ENCODE peak calls at places on chromosomes 3 and 15, in nine cellular contexts. One of them, this sample, is unnamed.

GRCh38 chr3:128794788-128795649 is 69.0 kb downstream of the RAB7A start:
- DNase-seq in stimulated activated CD8-positive, alpha-beta memory T cell treated with anti-CD3 and anti-CD28 coated beads, Interleukin-4, amount 100 ng/mL, for 24 hours: peak
- DNase-seq in hepatocyte: peak
- DNase-seq in COR-L47: peak
- DNase-seq in T-cell: peak
- DNase-seq in heart right ventricle: no peak
- DNase-seq in suprapubic skin: no peak
- DNase-seq in dorsolateral prefrontal cortex: peak
- DNase-seq in stimulated activated effector memory CD8-positive, alpha-beta T cell treated with anti-CD3 and anti-CD28 coated beads, Interleukin-12 subunit alpha, Interleukin-12 subunit beta, amount 100 ng/mL, for 72 hours: peak
- DNase-seq in this sample: peak

GRCh38 chr3:33218446-33219174 is at the start of gene SUSD5:
- DNase-seq in stimulated activated CD8-positive, alpha-beta memory T cell treated with anti-CD3 and anti-CD28 coated beads, Interleukin-4, amount 100 ng/mL, for 24 hours: no peak
- DNase-seq in hepatocyte: peak
- DNase-seq in COR-L47: peak
- DNase-seq in T-cell: no peak
- DNase-seq in heart right ventricle: peak
- DNase-seq in suprapubic skin: no peak
- DNase-seq in dorsolateral prefrontal cortex: no peak
- DNase-seq in stimulated activated effector memory CD8-positive, alpha-beta T cell treated with anti-CD3 and anti-CD28 coated beads, Interleukin-12 subunit alpha, Interleukin-12 subunit beta, amount 100 ng/mL, for 72 hours: no peak
- DNase-seq in this sample: peak

GRCh38 chr3:28576590-28577220 is 228.1 kb upstream of the AZI2 start:
- DNase-seq in stimulated activated CD8-positive, alpha-beta memory T cell treated with anti-CD3 and anti-CD28 coated beads, Interleukin-4, amount 100 ng/mL, for 24 hours: no peak
- DNase-seq in hepatocyte: no peak
- DNase-seq in COR-L47: no peak
- DNase-seq in T-cell: no peak
- DNase-seq in heart right ventricle: no peak
- DNase-seq in suprapubic skin: no peak
- DNase-seq in dorsolateral prefrontal cortex: no peak
- DNase-seq in stimulated activated effector memory CD8-positive, alpha-beta T cell treated with anti-CD3 and anti-CD28 coated beads, Interleukin-12 subunit alpha, Interleukin-12 subunit beta, amount 100 ng/mL, for 72 hours: no peak
- DNase-seq in this sample: peak

GRCh38 chr3:61841111-61841845 is 279.9 kb downstream of the PTPRG start:
- DNase-seq in stimulated activated CD8-positive, alpha-beta memory T cell treated with anti-CD3 and anti-CD28 coated beads, Interleukin-4, amount 100 ng/mL, for 24 hours: no peak
- DNase-seq in hepatocyte: no peak
- DNase-seq in COR-L47: no peak
- DNase-seq in T-cell: no peak
- DNase-seq in heart right ventricle: no peak
- DNase-seq in suprapubic skin: no peak
- DNase-seq in dorsolateral prefrontal cortex: no peak
- DNase-seq in stimulated activated effector memory CD8-positive, alpha-beta T cell treated with anti-CD3 and anti-CD28 coated beads, Interleukin-12 subunit alpha, Interleukin-12 subunit beta, amount 100 ng/mL, for 72 hours: no peak
- DNase-seq in this sample: no peak

GRCh38 chr3:126983276-126983652 is 349 bp downstream of the PLXNA1 start:
- DNase-seq in stimulated activated CD8-positive, alpha-beta memory T cell treated with anti-CD3 and anti-CD28 coated beads, Interleukin-4, amount 100 ng/mL, for 24 hours: no peak
- DNase-seq in hepatocyte: peak
- DNase-seq in COR-L47: no peak
- DNase-seq in T-cell: no peak
- DNase-seq in heart right ventricle: peak
- DNase-seq in suprapubic skin: no peak
- DNase-seq in dorsolateral prefrontal cortex: no peak
- DNase-seq in stimulated activated effector memory CD8-positive, alpha-beta T cell treated with anti-CD3 and anti-CD28 coated beads, Interleukin-12 subunit alpha, Interleukin-12 subunit beta, amount 100 ng/mL, for 72 hours: no peak
- DNase-seq in this sample: peak

GRCh38 chr15:47013446-47013845 is 703.9 kb upstream of the SEMA6D start:
- DNase-seq in stimulated activated CD8-positive, alpha-beta memory T cell treated with anti-CD3 and anti-CD28 coated beads, Interleukin-4, amount 100 ng/mL, for 24 hours: no peak
- DNase-seq in hepatocyte: no peak
- DNase-seq in COR-L47: no peak
- DNase-seq in T-cell: no peak
- DNase-seq in heart right ventricle: no peak
- DNase-seq in suprapubic skin: no peak
- DNase-seq in dorsolateral prefrontal cortex: no peak
- DNase-seq in stimulated activated effector memory CD8-positive, alpha-beta T cell treated with anti-CD3 and anti-CD28 coated beads, Interleukin-12 subunit alpha, Interleukin-12 subunit beta, amount 100 ng/mL, for 72 hours: no peak
- DNase-seq in this sample: no peak

GRCh38 chr15:25251700-25252390 is 187.0 kb downstream of the UBE3A start:
- DNase-seq in stimulated activated CD8-positive, alpha-beta memory T cell treated with anti-CD3 and anti-CD28 coated beads, Interleukin-4, amount 100 ng/mL, for 24 hours: no peak
- DNase-seq in hepatocyte: peak
- DNase-seq in COR-L47: no peak
- DNase-seq in T-cell: no peak
- DNase-seq in heart right ventricle: no peak
- DNase-seq in suprapubic skin: peak
- DNase-seq in dorsolateral prefrontal cortex: no peak
- DNase-seq in stimulated activated effector memory CD8-positive, alpha-beta T cell treated with anti-CD3 and anti-CD28 coated beads, Interleukin-12 subunit alpha, Interleukin-12 subunit beta, amount 100 ng/mL, for 72 hours: no peak
- DNase-seq in this sample: no peak

GRCh38 chr3:39386331-39386730 is 3.2 kb downstream of the SLC25A38 start:
- DNase-seq in stimulated activated CD8-positive, alpha-beta memory T cell treated with anti-CD3 and anti-CD28 coated beads, Interleukin-4, amount 100 ng/mL, for 24 hours: no peak
- DNase-seq in hepatocyte: no peak
- DNase-seq in COR-L47: no peak
- DNase-seq in T-cell: no peak
- DNase-seq in heart right ventricle: no peak
- DNase-seq in suprapubic skin: no peak
- DNase-seq in dorsolateral prefrontal cortex: no peak
- DNase-seq in stimulated activated effector memory CD8-positive, alpha-beta T cell treated with anti-CD3 and anti-CD28 coated beads, Interleukin-12 subunit alpha, Interleukin-12 subunit beta, amount 100 ng/mL, for 72 hours: no peak
- DNase-seq in this sample: no peak

GRCh38 chr3:41430886-41431285 is 231.6 kb downstream of the CTNNB1 start:
- DNase-seq in stimulated activated CD8-positive, alpha-beta memory T cell treated with anti-CD3 and anti-CD28 coated beads, Interleukin-4, amount 100 ng/mL, for 24 hours: no peak
- DNase-seq in hepatocyte: no peak
- DNase-seq in COR-L47: no peak
- DNase-seq in T-cell: no peak
- DNase-seq in heart right ventricle: no peak
- DNase-seq in suprapubic skin: no peak
- DNase-seq in dorsolateral prefrontal cortex: no peak
- DNase-seq in stimulated activated effector memory CD8-positive, alpha-beta T cell treated with anti-CD3 and anti-CD28 coated beads, Interleukin-12 subunit alpha, Interleukin-12 subunit beta, amount 100 ng/mL, for 72 hours: no peak
- DNase-seq in this sample: no peak

GRCh38 chr3:30587876-30588275 is 18.5 kb upstream of the TGFBR2 start:
- DNase-seq in stimulated activated CD8-positive, alpha-beta memory T cell treated with anti-CD3 and anti-CD28 coated beads, Interleukin-4, amount 100 ng/mL, for 24 hours: no peak
- DNase-seq in hepatocyte: no peak
- DNase-seq in COR-L47: no peak
- DNase-seq in T-cell: no peak
- DNase-seq in heart right ventricle: no peak
- DNase-seq in suprapubic skin: no peak
- DNase-seq in dorsolateral prefrontal cortex: no peak
- DNase-seq in stimulated activated effector memory CD8-positive, alpha-beta T cell treated with anti-CD3 and anti-CD28 coated beads, Interleukin-12 subunit alpha, Interleukin-12 subunit beta, amount 100 ng/mL, for 72 hours: no peak
- DNase-seq in this sample: no peak

GRCh38 chr3:124318014-124318413 is 326.1 kb upstream of the ROPN1 start:
- DNase-seq in stimulated activated CD8-positive, alpha-beta memory T cell treated with anti-CD3 and anti-CD28 coated beads, Interleukin-4, amount 100 ng/mL, for 24 hours: no peak
- DNase-seq in hepatocyte: no peak
- DNase-seq in COR-L47: no peak
- DNase-seq in T-cell: no peak
- DNase-seq in heart right ventricle: no peak
- DNase-seq in suprapubic skin: no peak
- DNase-seq in dorsolateral prefrontal cortex: peak
- DNase-seq in stimulated activated effector memory CD8-positive, alpha-beta T cell treated with anti-CD3 and anti-CD28 coated beads, Interleukin-12 subunit alpha, Interleukin-12 subunit beta, amount 100 ng/mL, for 72 hours: no peak
- DNase-seq in this sample: peak

GRCh38 chr3:156739976-156740375 is 65.6 kb downstream of the TIPARP start:
- DNase-seq in stimulated activated CD8-positive, alpha-beta memory T cell treated with anti-CD3 and anti-CD28 coated beads, Interleukin-4, amount 100 ng/mL, for 24 hours: no peak
- DNase-seq in hepatocyte: no peak
- DNase-seq in COR-L47: no peak
- DNase-seq in T-cell: no peak
- DNase-seq in heart right ventricle: no peak
- DNase-seq in suprapubic skin: no peak
- DNase-seq in dorsolateral prefrontal cortex: no peak
- DNase-seq in stimulated activated effector memory CD8-positive, alpha-beta T cell treated with anti-CD3 and anti-CD28 coated beads, Interleukin-12 subunit alpha, Interleukin-12 subunit beta, amount 100 ng/mL, for 72 hours: no peak
- DNase-seq in this sample: no peak

GRCh38 chr3:134300520-134300919 is 49.9 kb upstream of the RYK start:
- DNase-seq in stimulated activated CD8-positive, alpha-beta memory T cell treated with anti-CD3 and anti-CD28 coated beads, Interleukin-4, amount 100 ng/mL, for 24 hours: no peak
- DNase-seq in hepatocyte: no peak
- DNase-seq in COR-L47: peak
- DNase-seq in T-cell: no peak
- DNase-seq in heart right ventricle: peak
- DNase-seq in suprapubic skin: no peak
- DNase-seq in dorsolateral prefrontal cortex: no peak
- DNase-seq in stimulated activated effector memory CD8-positive, alpha-beta T cell treated with anti-CD3 and anti-CD28 coated beads, Interleukin-12 subunit alpha, Interleukin-12 subunit beta, amount 100 ng/mL, for 72 hours: no peak
- DNase-seq in this sample: no peak

GRCh38 chr3:183298708-183299153 is 45.7 kb downstream of the B3GNT5 start:
- DNase-seq in stimulated activated CD8-positive, alpha-beta memory T cell treated with anti-CD3 and anti-CD28 coated beads, Interleukin-4, amount 100 ng/mL, for 24 hours: no peak
- DNase-seq in hepatocyte: peak
- DNase-seq in COR-L47: peak
- DNase-seq in T-cell: peak
- DNase-seq in heart right ventricle: peak
- DNase-seq in suprapubic skin: peak
- DNase-seq in dorsolateral prefrontal cortex: no peak
- DNase-seq in stimulated activated effector memory CD8-positive, alpha-beta T cell treated with anti-CD3 and anti-CD28 coated beads, Interleukin-12 subunit alpha, Interleukin-12 subunit beta, amount 100 ng/mL, for 72 hours: no peak
- DNase-seq in this sample: peak

GRCh38 chr3:27387625-27388024 is 18.4 kb upstream of the NEK10 start:
- DNase-seq in stimulated activated CD8-positive, alpha-beta memory T cell treated with anti-CD3 and anti-CD28 coated beads, Interleukin-4, amount 100 ng/mL, for 24 hours: no peak
- DNase-seq in hepatocyte: no peak
- DNase-seq in COR-L47: no peak
- DNase-seq in T-cell: no peak
- DNase-seq in heart right ventricle: no peak
- DNase-seq in suprapubic skin: no peak
- DNase-seq in dorsolateral prefrontal cortex: no peak
- DNase-seq in stimulated activated effector memory CD8-positive, alpha-beta T cell treated with anti-CD3 and anti-CD28 coated beads, Interleukin-12 subunit alpha, Interleukin-12 subunit beta, amount 100 ng/mL, for 72 hours: no peak
- DNase-seq in this sample: no peak

GRCh38 chr15:51652084-51652668 is 29.1 kb upstream of the SCG3 start:
- DNase-seq in stimulated activated CD8-positive, alpha-beta memory T cell treated with anti-CD3 and anti-CD28 coated beads, Interleukin-4, amount 100 ng/mL, for 24 hours: no peak
- DNase-seq in hepatocyte: no peak
- DNase-seq in COR-L47: no peak
- DNase-seq in T-cell: no peak
- DNase-seq in heart right ventricle: no peak
- DNase-seq in suprapubic skin: no peak
- DNase-seq in dorsolateral prefrontal cortex: no peak
- DNase-seq in stimulated activated effector memory CD8-positive, alpha-beta T cell treated with anti-CD3 and anti-CD28 coated beads, Interleukin-12 subunit alpha, Interleukin-12 subunit beta, amount 100 ng/mL, for 72 hours: no peak
- DNase-seq in this sample: no peak

GRCh38 chr15:34360298-34360697 is 6.7 kb downstream of the LPCAT4 start:
- DNase-seq in stimulated activated CD8-positive, alpha-beta memory T cell treated with anti-CD3 and anti-CD28 coated beads, Interleukin-4, amount 100 ng/mL, for 24 hours: no peak
- DNase-seq in hepatocyte: peak
- DNase-seq in COR-L47: no peak
- DNase-seq in T-cell: no peak
- DNase-seq in heart right ventricle: no peak
- DNase-seq in suprapubic skin: no peak
- DNase-seq in dorsolateral prefrontal cortex: no peak
- DNase-seq in stimulated activated effector memory CD8-positive, alpha-beta T cell treated with anti-CD3 and anti-CD28 coated beads, Interleukin-12 subunit alpha, Interleukin-12 subunit beta, amount 100 ng/mL, for 72 hours: no peak
- DNase-seq in this sample: no peak